ENCODE peak calls at places on chromosomes 4 and X, in five cellular contexts. A is NAMALWA; G is stimulated activated CD8-positive, alpha-beta memory T cell treated with anti-CD3 and anti-CD28 coated beads, Interleukin-4, amount 100 ng/mL, for 4 hours; Q is LHCN-M2; Y is GM23248. D is an unnamed sample.

GRCh38 chrX:13029831-13030771 is 14.3 kb downstream of the FAM9C start:
- DNase-seq in A (no peak), G (no peak), Q (peak), Y (peak), D (no peak)

GRCh38 chr4:84955168-84955567 is 11.3 kb downstream of the WDFY3 start:
- DNase-seq in A (no peak), G (no peak), Q (no peak), Y (no peak), D (no peak)

GRCh38 chr4:156765277-156765676 is 206.3 kb downstream of the PDGFC start:
- DNase-seq in A (no peak), G (no peak), Q (peak), Y (no peak), D (no peak)

GRCh38 chrX:56733459-56734046 is 4.5 kb downstream of the NBDY start:
- DNase-seq in A (peak), G (peak), Q (peak), Y (peak), D (peak)

GRCh38 chr4:169756971-169757574 is 671 bp downstream of the HPF1 start:
- DNase-seq in A (peak), G (no peak), Q (no peak), Y (peak), D (no peak)

GRCh38 chrX:109848451-109849050 is 115.5 kb upstream of the ACSL4 start:
- DNase-seq in A (no peak), G (no peak), Q (no peak), Y (no peak), D (no peak)

GRCh38 chr4:10111067-10111801 is 5.4 kb downstream of the WDR1 start:
- DNase-seq in A (no peak), G (no peak), Q (no peak), Y (no peak), D (no peak)

GRCh38 chr4:105859233-105859632 is 36.0 kb upstream of the NPNT start:
- DNase-seq in A (no peak), G (no peak), Q (peak), Y (peak), D (peak)

GRCh38 chr4:11367371-11367770 is 61.3 kb downstream of the HS3ST1 start:
- DNase-seq in A (no peak), G (no peak), Q (no peak), Y (no peak), D (no peak)

GRCh38 chrX:41922694-41923171 is 621 bp downstream of the CASK start:
- DNase-seq in A (peak), G (no peak), Q (peak), Y (peak), D (no peak)

GRCh38 chr4:77104405-77105292 is 28.9 kb upstream of the CCNI start:
- DNase-seq in A (no peak), G (no peak), Q (peak), Y (peak), D (no peak)

D was measured in AG04450.